ENCODE peak calls at places on chromosomes 16 and 17, in seven cellular contexts. Q is stomach; T is CD8-positive, alpha-beta memory T cell; S is fibroblast of lung; Z is heart right ventricle; H is aorta; C is A549. N is an unnamed sample. For H3K4me1, the result is how much of the 10 kb centered on the place peaks cover.

GRCh38 chr16:83954577-83955016 is 1.6 kb downstream of the OSGIN1 start:
- DNase-seq in S (peak), Z (no peak), Q (peak), C (peak), T (no peak), H (peak), N (peak)

GRCh38 chr16:14018848-14019247 is 52.3 kb upstream of the MRTFB start:
- DNase-seq in S (no peak), H (no peak), Q (no peak), T (no peak), C (no peak), Z (no peak), N (no peak)

GRCh38 chr17:41645371-41646063 is 21.1 kb upstream of the KRT17 start:
- DNase-seq in T (no peak), S (peak), Z (no peak), C (peak), Q (no peak), H (no peak), N (no peak)

GRCh38 chr17:22507823-22508222 is 815.5 kb downstream of the KCNJ18 start:
- DNase-seq in H (no peak), C (peak), T (no peak), Z (no peak), S (no peak), Q (no peak), N (no peak)

GRCh38 chr17:14432058-14432457 is 131.2 kb downstream of the HS3ST3B1 start:
- DNase-seq in S (peak), Z (no peak), Q (no peak), C (no peak), T (no peak), H (no peak), N (no peak)

GRCh38 chr17:30263552-30264333 is 28.0 kb downstream of the BLMH start:
- DNase-seq in Q (no peak), S (no peak), H (no peak), Z (no peak), C (peak), T (no peak), N (no peak)

GRCh38 chr17:40854175-40854814 is 12.7 kb downstream of the KRT12 start:
- DNase-seq in H (no peak), S (peak), C (peak), Z (no peak), Q (no peak), T (no peak), N (no peak)

GRCh38 chr17:76462556-76463290 is 4.7 kb upstream of the AANAT start:
- DNase-seq in H (no peak), Z (no peak), Q (no peak), T (no peak), C (no peak), S (no peak), N (no peak)

GRCh38 chr17:32266389-32267269 is 997 bp downstream of the RHBDL3 start:
- DNase-seq in H (no peak), Z (no peak), S (no peak), C (no peak), Q (no peak), T (no peak), N (peak)

GRCh38 chr17:68141050-68141449 is 105.5 kb downstream of the KPNA2 start:
- DNase-seq in H (no peak), Q (no peak), Z (no peak), S (no peak), T (no peak), C (no peak), N (no peak)

GRCh38 chr17:75757086-75757681 is 7.8 kb downstream of the GALK1 start:
- DNase-seq in T (no peak), S (no peak), Q (no peak), H (no peak), Z (no peak), C (no peak), N (peak)

GRCh38 chr17:17994271-17994670 is 21.6 kb downstream of the DRC3 start:
- DNase-seq in T (no peak), H (no peak), S (peak), Q (peak), C (peak), Z (peak), N (peak)

GRCh38 chr17:17990282-17990681 is 17.6 kb downstream of the DRC3 start:
- DNase-seq in T (no peak), C (peak), S (no peak), Q (no peak), H (no peak), Z (no peak), N (no peak)

GRCh38 chr17:17994770-17995169 is 22.1 kb downstream of the DRC3 start:
- DNase-seq in T (no peak), Q (no peak), Z (no peak), H (no peak), S (no peak), C (no peak), N (no peak)

GRCh38 chr17:17993852-17994251 is 21.2 kb downstream of the DRC3 start:
- DNase-seq in Z (no peak), Q (no peak), C (no peak), T (no peak), H (no peak), S (no peak), N (no peak)

GRCh38 chr17:17993366-17993765 is 20.7 kb downstream of the DRC3 start:
- DNase-seq in Q (no peak), Z (no peak), S (no peak), C (no peak), H (no peak), T (no peak), N (no peak)
- H3K4me1 ChIP-seq in Q (under half), Z (under half), S (under half), C (under half), H (under half), T (under half), N (under half)

GRCh38 chr16:85612191-85612800 is 826 bp upstream of the GSE1 start:
- DNase-seq in C (peak), T (peak), Q (peak), H (peak), Z (peak), S (peak), N (peak)

GRCh38 chr16:85614338-85615013 is 1.4 kb downstream of the GSE1 start:
- DNase-seq in Q (no peak), C (no peak), T (peak), Z (no peak), H (no peak), S (no peak), N (no peak)

GRCh38 chr16:85613609-85614337 is 651 bp downstream of the GSE1 start:
- DNase-seq in S (peak), C (peak), Q (peak), T (no peak), H (peak), Z (peak), N (peak)

GRCh38 chr16:85611455-85612190 is 1.5 kb upstream of the GSE1 start:
- DNase-seq in T (peak), S (peak), Z (peak), Q (peak), C (peak), H (peak), N (peak)

GRCh38 chr16:85612801-85613608 is at the start of gene GSE1:
- DNase-seq in C (peak), T (peak), H (peak), Q (peak), S (peak), Z (peak), N (peak)
- H3K4me1 ChIP-seq in C (under half), T (under half), H (under half), Q (half or more), S (under half), Z (half or more), N (half or more)

GRCh38 chr16:11670171-11671131 is 2.2 kb downstream of the SNN start:
- DNase-seq in Z (peak), Q (no peak), S (no peak), H (no peak), T (peak), C (no peak), N (no peak)

GRCh38 chr16:11667221-11667823 is 933 bp upstream of the SNN start:
- DNase-seq in C (no peak), H (no peak), T (no peak), Z (no peak), S (no peak), Q (no peak), N (no peak)

GRCh38 chr16:11669380-11670146 is 1.3 kb downstream of the SNN start:
- DNase-seq in T (no peak), C (no peak), S (peak), Z (peak), H (peak), Q (no peak), N (peak)

GRCh38 chr16:11667824-11668589 is at the start of gene SNN:
- DNase-seq in S (peak), Q (peak), H (peak), Z (peak), T (peak), C (peak), N (peak)

DNA sequence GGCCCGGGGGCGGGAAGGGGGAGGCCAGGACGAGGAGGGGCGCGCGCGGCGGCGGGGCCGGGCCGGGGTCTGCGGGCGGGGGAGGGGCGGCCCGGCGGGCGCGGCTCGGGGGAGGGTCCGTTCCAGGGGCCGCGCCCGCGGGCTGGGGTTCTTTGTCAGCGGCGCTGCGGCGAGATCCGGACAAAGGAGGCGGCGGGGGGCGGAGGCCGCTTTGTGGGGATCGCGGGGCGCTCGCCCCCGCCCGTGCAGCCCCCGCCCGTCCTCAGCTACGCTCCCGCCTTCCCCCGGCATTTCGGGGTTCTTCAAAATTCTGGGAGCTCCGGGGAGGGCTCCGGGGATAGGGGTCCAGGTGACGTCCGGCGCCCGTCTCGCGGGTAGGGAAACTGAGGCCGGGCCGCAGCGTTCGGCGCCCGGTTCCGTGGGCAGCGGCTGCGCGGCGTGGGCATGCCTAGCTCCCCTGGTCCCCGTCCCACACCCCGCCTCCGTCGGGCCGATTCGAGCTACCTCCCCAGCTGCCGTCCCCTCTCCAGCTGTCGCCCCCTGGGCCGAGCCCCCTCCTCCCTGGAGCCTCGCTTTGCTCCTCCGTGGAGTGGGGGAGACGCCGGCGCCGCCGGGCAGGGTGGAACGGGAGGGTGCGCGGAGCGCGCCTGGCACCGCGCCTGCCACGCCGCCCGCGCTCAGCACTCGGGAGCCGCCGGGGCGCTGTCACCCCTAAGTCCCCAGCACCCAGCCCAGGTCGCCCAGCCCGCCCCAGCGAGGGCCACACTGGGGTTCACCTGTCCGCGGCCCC is 530 bp downstream of the SNN start:
- DNase-seq in T (no peak), H (no peak), C (no peak), Q (no peak), Z (peak), S (no peak), N (peak)
- H3K4me1 ChIP-seq in T (half or more), H (under half), C (under half), Q (under half), Z (half or more), S (under half), N (under half)

GRCh38 chr17:82001657-82002056 is 21.0 kb downstream of the CENPX start:
- DNase-seq in Z (no peak), S (no peak), C (no peak), T (no peak), Q (no peak), H (no peak), N (no peak)
- H3K4me1 ChIP-seq in Z (under half), S (under half), C (half or more), T (under half), Q (under half), H (under half), N (half or more)

DNA sequence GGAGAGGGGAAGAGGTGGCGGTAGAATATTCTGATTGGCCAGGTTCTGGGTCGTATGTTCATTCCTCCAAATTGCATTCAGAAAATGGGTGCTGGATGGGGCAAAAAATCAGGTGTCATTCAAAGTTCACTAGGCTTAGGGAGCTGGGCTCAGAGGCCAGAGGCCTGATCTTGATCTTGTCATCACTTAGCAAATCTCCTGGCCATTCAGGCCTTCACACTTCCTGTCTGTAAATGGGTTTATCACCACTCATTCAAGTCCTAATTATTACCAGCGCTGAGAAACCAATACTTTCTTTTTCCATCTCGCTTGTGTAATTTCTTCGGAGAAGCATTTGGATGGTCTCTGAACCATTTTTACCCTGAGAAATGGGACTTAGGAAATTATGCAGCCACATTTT is 50.8 kb downstream of the BMERB1 start:
- DNase-seq in T (no peak), S (no peak), Z (no peak), Q (no peak), H (no peak), C (no peak), N (no peak)
- H3K4me1 ChIP-seq in T (under half), S (under half), Z (under half), Q (under half), H (under half), C (half or more), N (under half)

GRCh38 chr17:64129765-64130558 is at the start of gene ERN1:
- DNase-seq in Z (peak), Q (peak), S (peak), C (peak), T (peak), H (peak), N (peak)
- H3K4me1 ChIP-seq in Z (under half), Q (under half), S (under half), C (under half), T (under half), H (under half), N (under half)

DNA sequence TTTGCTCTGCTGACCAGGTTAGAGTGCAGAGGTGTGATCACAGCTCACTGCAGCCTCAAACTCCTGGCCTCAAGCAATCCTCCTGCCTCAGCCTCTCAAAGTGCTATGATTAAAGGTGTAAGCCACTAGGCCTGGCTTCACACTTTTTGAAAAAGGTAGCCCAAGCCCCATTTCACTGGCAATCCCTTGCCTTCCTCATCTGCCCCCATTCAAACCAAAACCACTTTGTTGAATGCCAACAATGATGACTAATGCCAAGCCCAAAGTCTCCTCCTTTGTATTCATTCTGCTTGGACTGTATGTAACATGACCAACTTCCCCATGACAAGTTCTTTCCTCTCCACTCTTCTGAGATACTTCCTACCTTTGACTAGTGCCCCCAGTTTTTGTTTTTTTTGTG is 33.1 kb downstream of the N4BP1 start:
- DNase-seq in Q (no peak), Z (no peak), S (no peak), C (peak), T (no peak), H (no peak), N (no peak)
- H3K4me1 ChIP-seq in Q (under half), Z (under half), S (under half), C (under half), T (under half), H (under half), N (under half)

GRCh38 chr17:27635275-27635823 is 4.4 kb downstream of the LGALS9 start:
- DNase-seq in C (no peak), T (no peak), H (peak), S (no peak), Z (no peak), Q (no peak), N (no peak)

GRCh38 chr17:27631897-27632725 is 1.1 kb downstream of the LGALS9 start:
- DNase-seq in T (no peak), Z (no peak), H (no peak), C (no peak), Q (no peak), S (no peak), N (peak)

GRCh38 chr17:27633312-27634025 is 2.5 kb downstream of the LGALS9 start:
- DNase-seq in C (no peak), Q (no peak), H (no peak), Z (no peak), S (peak), T (no peak), N (no peak)

GRCh38 chr17:27634781-27635180 is 3.8 kb downstream of the LGALS9 start:
- DNase-seq in S (no peak), Q (no peak), H (no peak), T (no peak), C (no peak), Z (no peak), N (no peak)

GRCh38 chr17:27634026-27634335 is 3.0 kb downstream of the LGALS9 start:
- DNase-seq in Z (no peak), Q (no peak), S (peak), T (no peak), H (no peak), C (no peak), N (no peak)
- H3K4me1 ChIP-seq in Z (half or more), Q (under half), S (under half), T (under half), H (under half), C (under half), N (under half)

DNA sequence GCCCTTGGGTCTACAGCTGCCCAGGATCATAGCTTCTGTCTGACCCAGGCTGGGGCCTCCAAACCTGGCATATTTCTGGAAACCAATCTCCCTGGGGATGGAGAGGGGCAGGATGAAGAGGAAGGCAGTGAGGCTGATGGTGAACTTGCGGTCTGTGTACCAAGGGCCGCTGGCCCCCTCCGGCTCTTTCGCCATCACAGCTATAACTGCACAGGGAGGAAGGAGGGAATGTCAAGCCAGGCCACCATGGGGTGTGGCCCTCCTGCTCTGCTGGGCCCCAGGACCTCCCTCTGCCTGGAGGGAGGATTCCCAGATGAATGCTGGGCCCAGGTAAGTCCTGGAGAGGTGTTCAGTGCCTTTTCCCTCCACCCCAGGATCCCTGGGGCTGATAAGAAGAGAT is 6.3 kb downstream of the SLC38A7 start:
- DNase-seq in Q (no peak), Z (no peak), S (no peak), T (no peak), H (no peak), C (no peak), N (no peak)
- H3K4me1 ChIP-seq in Q (under half), Z (under half), S (under half), T (under half), H (under half), C (under half), N (under half)

N was measured in psoas muscle.